ENCODE peak calls at places on chromosome X, in five cellular contexts. O is GM06990, C is IMR-90, J is fibroblast of lung, Z is retinal pigment epithelial cell. N is an unnamed sample.
A peak's percentile ranks its signal among the peaks of the same experiment; 100 is the strongest.

GRCh38 chrX:6226646-6227444 is 1.8 kb downstream of the NLGN4X start:
- DNase-seq in C (no peak), J (peak; percentile 11), Z (no peak), O (peak; percentile 22), N (no peak)

GRCh38 chrX:18886344-18887161 is 97.4 kb downstream of the PHKA2 start:
- DNase-seq in O (peak; percentile 80), J (peak; percentile 42), C (peak; percentile 23), Z (peak; percentile 22), N (peak; percentile 60)

GRCh38 chrX:42248226-42248625 is 324.9 kb upstream of the CASK start:
- DNase-seq in Z (no peak), C (no peak), O (no peak), J (no peak), N (no peak)

GRCh38 chrX:118847676-118848075 is 24.1 kb downstream of the ZCCHC12 start:
- DNase-seq in J (peak; percentile 29), C (peak; percentile 42), O (no peak), Z (no peak), N (peak; percentile 58)

GRCh38 chrX:17919896-17920446 is 58.9 kb upstream of the RAI2 start:
- DNase-seq in J (no peak), Z (no peak), O (no peak), C (no peak), N (no peak)

GRCh38 chrX:6644411-6644810 is 109.5 kb upstream of the VCX3A start:
- DNase-seq in Z (no peak), O (no peak), C (no peak), J (no peak), N (no peak)

GRCh38 chrX:74800062-74800461 is 125.2 kb downstream of the NEXMIF start:
- DNase-seq in J (no peak), O (no peak), C (no peak), Z (no peak), N (no peak)

GRCh38 chrX:5646818-5647217 is 581.8 kb downstream of the NLGN4X start:
- DNase-seq in Z (no peak), C (no peak), J (no peak), O (peak; percentile 67), N (no peak)

GRCh38 chrX:13432776-13433605 is 113.1 kb upstream of the ATXN3L start:
- DNase-seq in J (peak; percentile 91), Z (no peak), O (no peak), C (peak; percentile 84), N (peak; percentile 92)

GRCh38 chrX:88991583-88992132 is 244.6 kb downstream of the CPXCR1 start:
- DNase-seq in O (no peak), C (no peak), J (no peak), Z (no peak), N (no peak)
- H3K4me3 ChIP-seq in O (no peak overlapping the region), C (no peak overlapping the region), J (no peak overlapping the region), Z (no peak overlapping the region), N (no peak overlapping the region)

DNA sequence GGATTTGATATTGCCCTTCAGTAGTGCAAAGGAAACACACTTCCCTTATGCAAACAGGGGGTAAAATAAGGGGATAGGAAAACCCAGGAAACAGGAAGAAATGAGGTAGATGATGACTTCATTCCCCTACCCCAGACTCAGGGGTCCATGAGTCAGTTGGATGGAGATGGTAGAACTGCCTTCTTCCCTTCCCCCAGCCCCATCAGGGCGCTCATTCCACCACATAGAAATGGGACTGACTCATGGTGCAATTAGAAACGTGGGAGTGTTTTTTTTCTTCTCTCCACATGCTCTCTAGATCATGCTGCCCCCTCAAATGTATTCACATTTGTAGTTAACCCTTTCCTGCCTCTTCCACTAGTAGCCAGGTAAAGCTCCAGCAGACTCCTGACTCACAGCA is 23.1 kb upstream of the ARMCX2 start:
- DNase-seq in O (no peak), Z (no peak), C (peak; percentile 57), J (peak; percentile 77), N (no peak)
- TF ChIP-seq CTCF in O (no peak), Z (no peak), C (no peak), J (no peak), N (no peak)

GRCh38 chrX:40006025-40007017 is 91.4 kb downstream of the BCOR start:
- DNase-seq in C (no peak), Z (no peak), J (peak; percentile 16), O (no peak), N (no peak)
- H3K4me3 ChIP-seq in C (no peak overlapping the region), Z (no peak overlapping the region), J (no peak overlapping the region), O (no peak overlapping the region), N (no peak overlapping the region)

DNA sequence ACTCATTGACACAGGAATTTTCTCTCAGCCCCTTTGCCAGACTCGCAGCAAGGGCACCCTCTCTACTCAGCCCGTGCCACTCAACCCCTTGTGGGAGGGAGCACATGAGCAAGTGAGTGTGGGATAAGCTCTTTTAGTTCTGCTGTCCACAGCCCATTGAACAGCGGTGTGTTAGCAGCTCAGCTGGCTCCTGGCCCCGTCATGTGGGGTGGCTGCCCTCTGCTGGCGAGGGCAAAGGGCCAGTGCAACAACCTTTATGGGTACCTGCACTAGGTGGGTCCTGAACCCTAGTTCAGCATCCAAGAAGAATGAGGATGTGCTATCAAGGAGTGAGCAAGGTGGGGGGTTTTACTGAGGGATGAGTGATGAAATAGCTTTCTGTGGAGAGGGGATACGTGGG is 85.0 kb upstream of the ZNF81 start:
- DNase-seq in O (peak; percentile 16), J (peak; percentile 2), C (no peak), Z (no peak), N (peak; percentile 48)
- TF ChIP-seq CTCF in O (peak; percentile 48), J (no peak), C (peak; percentile 23), Z (peak; percentile 35), N (peak; percentile 53)

GRCh38 chrX:101079223-101079622 is 544 bp downstream of the TMEM35A start:
- DNase-seq in J (peak; percentile 12), C (peak; percentile 32), O (no peak), Z (no peak), N (no peak)
- H3K4me3 ChIP-seq in J (peak overlapping the region; percentile 70), C (peak overlapping the region; percentile 72), O (no peak overlapping the region), Z (peak overlapping the region; percentile 66), N (peak overlapping the region; percentile 46)

DNA sequence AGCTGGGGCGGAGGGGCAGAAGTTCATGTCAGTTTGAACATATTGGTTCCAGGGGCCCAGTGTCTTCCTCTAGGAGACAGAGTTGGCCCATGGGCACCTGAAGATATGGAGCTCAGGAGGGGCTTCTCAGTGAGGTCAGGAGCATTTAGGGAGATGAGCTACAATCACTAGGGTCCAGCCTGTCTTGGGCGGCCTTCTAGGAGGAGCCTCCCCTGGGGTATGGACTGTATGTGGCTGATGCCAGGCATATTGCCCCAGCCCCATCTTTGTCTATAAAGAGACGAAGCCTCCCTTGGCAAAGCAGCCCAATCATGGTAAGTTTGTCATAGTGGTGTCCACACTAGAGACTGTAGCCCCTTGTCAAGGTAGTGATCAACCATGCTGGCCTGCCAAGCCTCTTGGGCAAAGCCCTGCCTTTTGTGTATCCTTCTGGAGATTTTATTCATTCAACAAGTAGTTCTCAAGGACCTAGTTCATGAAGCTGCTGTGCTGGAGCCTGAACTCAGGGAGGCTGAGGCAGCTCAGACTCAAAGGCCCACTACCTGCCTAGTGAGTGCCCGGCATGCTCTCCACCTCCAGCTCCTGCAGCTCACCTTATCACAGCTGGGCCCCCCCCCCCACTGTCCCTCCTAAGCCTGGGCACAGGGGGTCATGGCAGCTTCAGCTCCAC is 5.4 kb upstream of the CNGA2 start:
- DNase-seq in Z (no peak), O (no peak), C (no peak), J (no peak), N (no peak)
- TF ChIP-seq CTCF in Z (no peak), O (no peak), C (no peak), J (no peak), N (no peak)

GRCh38 chrX:40189018-40189417 is 91.3 kb upstream of the BCOR start:
- DNase-seq in J (peak; percentile 55), O (no peak), Z (no peak), C (no peak), N (peak; percentile 51)
- H3K4me3 ChIP-seq in J (no peak overlapping the region), O (no peak overlapping the region), Z (no peak overlapping the region), C (no peak overlapping the region), N (no peak overlapping the region)

GRCh38 chrX:115988825-115989224 is 181.7 kb upstream of the AGTR2 start:
- DNase-seq in J (no peak), Z (no peak), C (no peak), O (no peak), N (no peak)
- TF ChIP-seq CTCF in J (no peak), Z (peak; percentile 46), C (no peak), O (peak; percentile 57), N (peak; percentile 7)

GRCh38 chrX:150226223-150226965 is 136.7 kb upstream of the MAMLD1 start:
- DNase-seq in J (no peak), O (no peak), Z (no peak), C (no peak), N (no peak)
- H3K4me3 ChIP-seq in J (no peak overlapping the region), O (no peak overlapping the region), Z (no peak overlapping the region), C (no peak overlapping the region), N (no peak overlapping the region)

N was measured in cardiac fibroblast.